ENCODE peak calls at places on chromosomes 4 and X, in four cellular contexts. H is Panc1, Y is HCT116, M is HL-60. F is an unnamed sample.
A peak's percentile ranks its signal among the peaks of the same experiment; 100 is the strongest.

GRCh38 chrX:137425273-137425902 is 140.5 kb upstream of the ZIC3 start:
- DNase-seq in H (no peak), Y (no peak), M (no peak), F (no peak)

GRCh38 chrX:106263817-106264216 is 95.7 kb downstream of the PWWP3B start:
- DNase-seq in H (no peak), Y (no peak), M (no peak), F (no peak)

GRCh38 chr4:77151246-77151645 is 5.8 kb upstream of the CCNG2 start:
- DNase-seq in H (no peak), Y (no peak), M (no peak), F (no peak)

GRCh38 chr4:22315643-22316042 is 200.2 kb downstream of the ADGRA3 start:
- DNase-seq in H (no peak), Y (no peak), M (no peak), F (no peak)

GRCh38 chr4:10063544-10064300 is 42.4 kb upstream of the SLC2A9 start:
- DNase-seq in H (no peak), Y (peak; percentile 13), M (peak; percentile 57), F (peak; percentile 16)

GRCh38 chr4:74635490-74636123 is 158.7 kb downstream of the BTC start:
- DNase-seq in H (no peak), Y (peak; percentile 79), M (no peak), F (no peak)

GRCh38 chr4:167020410-167020809 is 213.9 kb downstream of the SPOCK3 start:
- DNase-seq in H (no peak), Y (no peak), M (peak; percentile 2), F (peak; percentile 10)

GRCh38 chrX:86806786-86807185 is 658.5 kb downstream of the DACH2 start:
- DNase-seq in H (peak; percentile 15), Y (no peak), M (peak; percentile 11), F (peak; percentile 0)

GRCh38 chr4:64911846-64912245 is 502.6 kb upstream of the TECRL start:
- DNase-seq in H (no peak), Y (no peak), M (no peak), F (no peak)

GRCh38 chrX:68061206-68061535 is 372.1 kb downstream of the OPHN1 start:
- DNase-seq in H (no peak), Y (no peak), M (no peak), F (no peak)

GRCh38 chrX:102978594-102978993 is 41.5 kb downstream of the RAB40AL start:
- DNase-seq in H (no peak), Y (no peak), M (peak; percentile 74), F (no peak)

GRCh38 chr4:152983774-152984411 is 47.8 kb downstream of the FHDC1 start:
- DNase-seq in H (no peak), Y (no peak), M (no peak), F (no peak)

GRCh38 chr4:64713256-64713840 is 304.1 kb upstream of the TECRL start:
- DNase-seq in H (no peak), Y (no peak), M (no peak), F (no peak)

GRCh38 chr4:93221771-93222170 is 606.8 kb upstream of the ATOH1 start:
- DNase-seq in H (no peak), Y (no peak), M (no peak), F (no peak)

DNA sequence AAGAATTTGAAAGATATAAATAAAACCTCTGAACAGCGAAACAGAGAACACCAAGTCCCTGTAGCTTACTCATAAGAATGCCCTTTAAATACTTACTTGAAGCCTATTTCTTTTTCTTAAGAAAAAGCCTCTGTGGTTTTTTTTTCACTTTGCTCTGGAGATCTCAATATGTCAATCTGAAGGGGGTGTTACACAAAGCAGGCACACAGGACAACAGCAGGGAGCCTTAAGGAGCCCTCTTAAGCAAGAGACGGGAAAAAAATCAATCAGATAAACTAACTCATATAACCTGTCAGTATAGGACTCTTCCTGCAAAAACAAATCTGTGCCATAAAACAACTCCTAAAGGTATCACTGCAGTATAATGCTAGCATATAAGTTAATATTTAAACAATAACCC is 611.1 kb upstream of the ATOH1 start:
- DNase-seq in H (no peak), Y (no peak), M (no peak), F (no peak)
- TF ChIP-seq CTCF in H (no peak), Y (no peak), M (no peak), F (no peak)

GRCh38 chr4:25993564-25994185 is 79.7 kb downstream of the SMIM20 start:
- DNase-seq in H (no peak), Y (peak; percentile 56), M (no peak), F (peak; percentile 10)
- TF ChIP-seq CTCF in H (peak; percentile 34), Y (peak; percentile 64), M (no peak), F (no peak)

GRCh38 chr4:2756691-2757350 is 685 bp upstream of the TNIP2 start:
- DNase-seq in H (no peak), Y (no peak), M (no peak), F (no peak)

GRCh38 chr4:2753444-2753843 is 2.7 kb downstream of the TNIP2 start:
- DNase-seq in H (no peak), Y (no peak), M (no peak), F (no peak)

GRCh38 chr4:2754848-2755820 is 1.0 kb downstream of the TNIP2 start:
- DNase-seq in H (no peak), Y (no peak), M (no peak), F (no peak)

GRCh38 chr4:2757426-2757825 is 1.3 kb upstream of the TNIP2 start:
- DNase-seq in H (no peak), Y (no peak), M (no peak), F (no peak)

DNA sequence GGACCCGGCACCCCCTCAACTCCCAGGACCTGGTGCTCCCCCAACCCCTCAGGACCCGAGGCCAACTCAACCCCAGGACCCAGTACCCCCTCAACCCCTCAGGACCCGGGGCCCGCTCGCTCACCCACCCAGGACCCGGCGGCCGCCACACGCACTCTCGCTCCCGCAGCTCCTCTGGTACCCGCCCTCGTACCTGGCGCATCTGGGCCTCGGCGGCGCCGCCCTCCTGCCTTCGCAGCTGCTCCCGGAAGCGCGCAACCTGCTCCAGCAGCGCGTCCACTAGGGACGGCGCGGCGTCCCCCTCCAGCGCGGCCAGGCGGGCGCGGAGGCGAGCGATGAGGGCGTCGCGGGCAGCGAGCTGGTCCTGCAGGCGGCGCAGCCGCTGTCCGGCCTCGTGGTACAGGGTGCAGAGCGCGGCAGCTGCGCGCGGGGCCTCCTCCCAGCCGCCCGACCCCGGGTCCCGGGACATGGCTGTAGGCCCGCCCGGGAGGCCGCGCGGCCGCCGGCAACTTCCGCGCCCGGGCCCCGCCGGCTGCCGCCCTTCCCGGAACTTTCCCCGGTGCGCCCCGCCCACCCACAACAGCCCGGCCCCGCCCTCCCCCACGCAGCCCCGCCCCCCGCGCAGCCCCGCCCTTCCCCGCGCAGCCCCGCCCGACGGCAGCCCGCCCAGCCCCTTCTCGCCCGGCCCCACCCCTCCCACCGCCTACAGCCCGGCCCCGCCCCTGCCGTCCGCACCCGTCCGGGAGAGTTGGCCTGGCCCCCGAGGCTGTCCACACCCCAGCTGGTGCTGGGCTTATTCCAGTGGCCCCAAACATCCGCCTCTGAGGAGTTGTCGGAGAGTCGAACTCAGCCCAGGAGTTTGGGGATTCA is at the start of gene TNIP2:
- DNase-seq in H (no peak), Y (no peak), M (peak; percentile 61), F (peak; percentile 70)
- TF ChIP-seq CTCF in H (no peak), Y (peak; percentile 7), M (no peak), F (no peak)

GRCh38 chr4:6777636-6778281 is 4.8 kb upstream of the KIAA0232 start:
- DNase-seq in H (no peak), Y (no peak), M (peak; percentile 73), F (no peak)
- TF ChIP-seq CTCF in H (no peak), Y (no peak), M (peak; percentile 5), F (no peak)

GRCh38 chr4:145619639-145619996 is 433 bp downstream of the MMAA start:
- DNase-seq in H (no peak), Y (peak; percentile 28), M (peak; percentile 31), F (peak; percentile 74)
- TF ChIP-seq CTCF in H (peak; percentile 58), Y (no peak), M (no peak), F (no peak)

DNA sequence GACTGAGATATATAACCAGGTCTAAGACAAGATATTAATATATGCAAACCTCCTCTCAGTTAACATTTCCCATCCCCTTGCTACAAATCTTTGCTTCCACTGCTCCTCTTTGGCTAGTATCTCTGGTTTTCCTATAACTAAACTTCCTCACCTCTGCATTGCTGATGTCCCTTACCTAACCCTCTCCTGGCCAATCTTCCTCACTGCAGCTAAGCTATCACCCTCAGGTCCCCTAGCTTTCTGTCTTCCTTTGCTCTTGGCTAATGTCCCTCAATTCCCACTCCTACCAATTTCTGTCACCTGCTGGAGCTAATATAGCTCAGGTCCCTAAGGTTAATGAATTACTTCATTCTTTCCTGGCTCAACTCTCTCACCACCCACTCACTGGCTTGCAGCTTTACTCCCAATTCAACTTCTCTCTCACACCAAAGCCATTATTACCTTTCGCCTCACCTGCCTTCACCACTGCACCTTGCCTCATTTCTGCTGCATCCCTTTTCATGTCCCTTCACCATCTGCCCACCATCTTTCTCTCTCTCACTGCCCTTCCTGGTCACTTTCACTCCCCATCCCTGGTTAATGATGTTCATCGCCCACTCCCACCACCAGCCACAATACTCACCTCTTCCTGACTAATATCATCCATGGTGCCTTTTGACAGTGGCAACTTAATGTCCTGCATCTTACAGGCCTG is 26.7 kb downstream of the SMC1A start:
- DNase-seq in H (no peak), Y (no peak), M (no peak), F (no peak)
- TF ChIP-seq CTCF in H (no peak), Y (no peak), M (no peak), F (no peak)

GRCh38 chr4:182143086-182143821 is 99.9 kb upstream of the TENM3 start:
- DNase-seq in H (no peak), Y (no peak), M (no peak), F (no peak)
- TF ChIP-seq CTCF in H (no peak), Y (no peak), M (no peak), F (no peak)